ENCODE peak calls at places on chromosome 9, in seven cellular contexts. One of them, this sample, is unnamed. For H3K9me3, the result is how much of the 10 kb centered on the place peaks cover.

GRCh38 chr9:86766912-86767311 is 180.4 kb downstream of the GAS1 start:
- DNase-seq in uterus: peak
- DNase-seq in naive thymus-derived CD4-positive, alpha-beta T cell: no peak
- DNase-seq in pancreas: peak
- DNase-seq in heart left ventricle: no peak
- DNase-seq in A549: no peak
- DNase-seq in heart right ventricle: no peak
- DNase-seq in this sample: no peak

GRCh38 chr9:115141612-115142011 is 23.7 kb upstream of the TNC start:
- DNase-seq in uterus: no peak
- DNase-seq in naive thymus-derived CD4-positive, alpha-beta T cell: no peak
- DNase-seq in pancreas: no peak
- DNase-seq in heart left ventricle: no peak
- DNase-seq in A549: no peak
- DNase-seq in heart right ventricle: no peak
- DNase-seq in this sample: no peak

GRCh38 chr9:37978983-37979382 is 75.1 kb upstream of the SLC25A51 start:
- DNase-seq in uterus: no peak
- DNase-seq in naive thymus-derived CD4-positive, alpha-beta T cell: no peak
- DNase-seq in pancreas: no peak
- DNase-seq in heart left ventricle: no peak
- DNase-seq in A549: no peak
- DNase-seq in heart right ventricle: no peak
- DNase-seq in this sample: no peak

GRCh38 chr9:72703574-72703973 is 182.2 kb downstream of the TMC1 start:
- DNase-seq in uterus: no peak
- DNase-seq in naive thymus-derived CD4-positive, alpha-beta T cell: no peak
- DNase-seq in pancreas: no peak
- DNase-seq in heart left ventricle: no peak
- DNase-seq in A549: no peak
- DNase-seq in heart right ventricle: no peak
- DNase-seq in this sample: no peak

GRCh38 chr9:110307191-110307590 is 30.5 kb downstream of the TXNDC8 start:
- DNase-seq in uterus: no peak
- DNase-seq in naive thymus-derived CD4-positive, alpha-beta T cell: no peak
- DNase-seq in pancreas: no peak
- DNase-seq in heart left ventricle: no peak
- DNase-seq in A549: no peak
- DNase-seq in heart right ventricle: no peak
- DNase-seq in this sample: no peak

GRCh38 chr9:37938121-37938906 is 34.4 kb upstream of the SLC25A51 start:
- DNase-seq in uterus: no peak
- DNase-seq in naive thymus-derived CD4-positive, alpha-beta T cell: no peak
- DNase-seq in pancreas: no peak
- DNase-seq in heart left ventricle: peak
- DNase-seq in A549: no peak
- DNase-seq in heart right ventricle: no peak
- DNase-seq in this sample: no peak

GRCh38 chr9:96859461-96860198 is 5.3 kb upstream of the ZNF782 start:
- DNase-seq in uterus: no peak
- DNase-seq in naive thymus-derived CD4-positive, alpha-beta T cell: no peak
- DNase-seq in pancreas: no peak
- DNase-seq in heart left ventricle: no peak
- DNase-seq in A549: no peak
- DNase-seq in heart right ventricle: no peak
- DNase-seq in this sample: no peak

GRCh38 chr9:98599566-98599965 is 109.2 kb downstream of the GABBR2 start:
- DNase-seq in uterus: no peak
- DNase-seq in naive thymus-derived CD4-positive, alpha-beta T cell: no peak
- DNase-seq in pancreas: no peak
- DNase-seq in heart left ventricle: no peak
- DNase-seq in A549: no peak
- DNase-seq in heart right ventricle: no peak
- DNase-seq in this sample: no peak

GRCh38 chr9:37942616-37943328 is 38.8 kb upstream of the SLC25A51 start:
- DNase-seq in uterus: no peak
- DNase-seq in naive thymus-derived CD4-positive, alpha-beta T cell: no peak
- DNase-seq in pancreas: no peak
- DNase-seq in heart left ventricle: no peak
- DNase-seq in A549: no peak
- DNase-seq in heart right ventricle: no peak
- DNase-seq in this sample: peak

GRCh38 chr9:37667706-37668672 is 17.2 kb downstream of the FRMPD1 start:
- DNase-seq in uterus: no peak
- DNase-seq in naive thymus-derived CD4-positive, alpha-beta T cell: no peak
- DNase-seq in pancreas: no peak
- DNase-seq in heart left ventricle: no peak
- DNase-seq in A549: no peak
- DNase-seq in heart right ventricle: no peak
- DNase-seq in this sample: peak

GRCh38 chr9:35845824-35846771 is 17.1 kb downstream of the TMEM8B start:
- DNase-seq in uterus: no peak
- DNase-seq in naive thymus-derived CD4-positive, alpha-beta T cell: no peak
- DNase-seq in pancreas: no peak
- DNase-seq in heart left ventricle: no peak
- DNase-seq in A549: no peak
- DNase-seq in heart right ventricle: no peak
- DNase-seq in this sample: no peak

GRCh38 chr9:71910602-71911060 is 362 bp downstream of the ABHD17B start:
- DNase-seq in uterus: peak
- DNase-seq in naive thymus-derived CD4-positive, alpha-beta T cell: no peak
- DNase-seq in pancreas: no peak
- DNase-seq in heart left ventricle: no peak
- DNase-seq in A549: no peak
- DNase-seq in heart right ventricle: no peak
- DNase-seq in this sample: no peak

GRCh38 chr9:136741885-136742568 is 713 bp downstream of the LCN10 start:
- DNase-seq in uterus: no peak
- DNase-seq in naive thymus-derived CD4-positive, alpha-beta T cell: no peak
- DNase-seq in pancreas: no peak
- DNase-seq in heart left ventricle: no peak
- DNase-seq in A549: no peak
- DNase-seq in heart right ventricle: no peak
- DNase-seq in this sample: no peak

GRCh38 chr9:78131969-78132687 is 100.5 kb upstream of the GNAQ start:
- DNase-seq in uterus: no peak
- DNase-seq in naive thymus-derived CD4-positive, alpha-beta T cell: no peak
- DNase-seq in pancreas: no peak
- DNase-seq in heart left ventricle: no peak
- DNase-seq in A549: no peak
- DNase-seq in heart right ventricle: no peak
- DNase-seq in this sample: no peak

GRCh38 chr9:81652058-81652457 is 37.3 kb downstream of the TLE1 start:
- DNase-seq in uterus: no peak
- DNase-seq in naive thymus-derived CD4-positive, alpha-beta T cell: no peak
- DNase-seq in pancreas: no peak
- DNase-seq in heart left ventricle: no peak
- DNase-seq in A549: no peak
- DNase-seq in heart right ventricle: no peak
- DNase-seq in this sample: no peak

GRCh38 chr9:70823284-70823683 is 298.1 kb downstream of the TRPM3 start:
- DNase-seq in uterus: no peak
- DNase-seq in naive thymus-derived CD4-positive, alpha-beta T cell: no peak
- DNase-seq in pancreas: no peak
- DNase-seq in heart left ventricle: no peak
- DNase-seq in A549: no peak
- DNase-seq in heart right ventricle: no peak
- DNase-seq in this sample: no peak

GRCh38 chr9:36759141-36759540 is 186.4 kb downstream of the MELK start:
- DNase-seq in uterus: no peak
- DNase-seq in naive thymus-derived CD4-positive, alpha-beta T cell: no peak
- DNase-seq in pancreas: no peak
- DNase-seq in heart left ventricle: no peak
- DNase-seq in A549: no peak
- DNase-seq in heart right ventricle: no peak
- DNase-seq in this sample: no peak

GRCh38 chr9:89177401-89178161 is 1.0 kb downstream of the SHC3 start:
- DNase-seq in uterus: no peak
- DNase-seq in naive thymus-derived CD4-positive, alpha-beta T cell: no peak
- DNase-seq in pancreas: peak
- DNase-seq in heart left ventricle: no peak
- DNase-seq in A549: no peak
- DNase-seq in heart right ventricle: no peak
- DNase-seq in this sample: no peak

GRCh38 chr9:117084221-117084620 is 330.6 kb downstream of the ASTN2 start:
- DNase-seq in uterus: no peak
- DNase-seq in naive thymus-derived CD4-positive, alpha-beta T cell: no peak
- DNase-seq in pancreas: no peak
- DNase-seq in heart left ventricle: no peak
- DNase-seq in A549: no peak
- DNase-seq in heart right ventricle: no peak
- DNase-seq in this sample: no peak

GRCh38 chr9:117080996-117081395 is 333.9 kb downstream of the ASTN2 start:
- DNase-seq in uterus: no peak
- DNase-seq in naive thymus-derived CD4-positive, alpha-beta T cell: no peak
- DNase-seq in pancreas: no peak
- DNase-seq in heart left ventricle: no peak
- DNase-seq in A549: no peak
- DNase-seq in heart right ventricle: no peak
- DNase-seq in this sample: no peak

GRCh38 chr9:117083440-117083984 is 331.3 kb downstream of the ASTN2 start:
- DNase-seq in uterus: no peak
- DNase-seq in naive thymus-derived CD4-positive, alpha-beta T cell: no peak
- DNase-seq in pancreas: no peak
- DNase-seq in heart left ventricle: no peak
- DNase-seq in A549: no peak
- DNase-seq in heart right ventricle: no peak
- DNase-seq in this sample: no peak

GRCh38 chr9:117076571-117077300 is 338.1 kb downstream of the ASTN2 start:
- DNase-seq in uterus: no peak
- DNase-seq in naive thymus-derived CD4-positive, alpha-beta T cell: no peak
- DNase-seq in pancreas: no peak
- DNase-seq in heart left ventricle: no peak
- DNase-seq in A549: no peak
- DNase-seq in heart right ventricle: no peak
- DNase-seq in this sample: no peak

GRCh38 chr9:117081641-117082317 is 333.1 kb downstream of the ASTN2 start:
- DNase-seq in uterus: no peak
- DNase-seq in naive thymus-derived CD4-positive, alpha-beta T cell: no peak
- DNase-seq in pancreas: no peak
- DNase-seq in heart left ventricle: no peak
- DNase-seq in A549: no peak
- DNase-seq in heart right ventricle: no peak
- DNase-seq in this sample: no peak
- H3K9me3 ChIP-seq in uterus: under half
- H3K9me3 ChIP-seq in naive thymus-derived CD4-positive, alpha-beta T cell: under half
- H3K9me3 ChIP-seq in pancreas: under half
- H3K9me3 ChIP-seq in heart left ventricle: under half
- H3K9me3 ChIP-seq in A549: under half
- H3K9me3 ChIP-seq in heart right ventricle: under half
- H3K9me3 ChIP-seq in this sample: under half

GRCh38 chr9:90772381-90772780 is 29.2 kb upstream of the SYK start:
- DNase-seq in uterus: no peak
- DNase-seq in naive thymus-derived CD4-positive, alpha-beta T cell: no peak
- DNase-seq in pancreas: no peak
- DNase-seq in heart left ventricle: no peak
- DNase-seq in A549: no peak
- DNase-seq in heart right ventricle: no peak
- DNase-seq in this sample: no peak

GRCh38 chr9:90767523-90768100 is 34.0 kb upstream of the SYK start:
- DNase-seq in uterus: no peak
- DNase-seq in naive thymus-derived CD4-positive, alpha-beta T cell: no peak
- DNase-seq in pancreas: no peak
- DNase-seq in heart left ventricle: no peak
- DNase-seq in A549: peak
- DNase-seq in heart right ventricle: no peak
- DNase-seq in this sample: no peak

GRCh38 chr9:90770927-90771326 is 30.7 kb upstream of the SYK start:
- DNase-seq in uterus: no peak
- DNase-seq in naive thymus-derived CD4-positive, alpha-beta T cell: no peak
- DNase-seq in pancreas: no peak
- DNase-seq in heart left ventricle: no peak
- DNase-seq in A549: no peak
- DNase-seq in heart right ventricle: no peak
- DNase-seq in this sample: no peak

GRCh38 chr9:90773593-90773992 is 28.0 kb upstream of the SYK start:
- DNase-seq in uterus: no peak
- DNase-seq in naive thymus-derived CD4-positive, alpha-beta T cell: no peak
- DNase-seq in pancreas: no peak
- DNase-seq in heart left ventricle: no peak
- DNase-seq in A549: no peak
- DNase-seq in heart right ventricle: no peak
- DNase-seq in this sample: no peak

GRCh38 chr9:90770339-90770738 is 31.3 kb upstream of the SYK start:
- DNase-seq in uterus: no peak
- DNase-seq in naive thymus-derived CD4-positive, alpha-beta T cell: no peak
- DNase-seq in pancreas: no peak
- DNase-seq in heart left ventricle: no peak
- DNase-seq in A549: no peak
- DNase-seq in heart right ventricle: no peak
- DNase-seq in this sample: no peak
- H3K9me3 ChIP-seq in uterus: under half
- H3K9me3 ChIP-seq in naive thymus-derived CD4-positive, alpha-beta T cell: under half
- H3K9me3 ChIP-seq in pancreas: under half
- H3K9me3 ChIP-seq in heart left ventricle: under half
- H3K9me3 ChIP-seq in A549: under half
- H3K9me3 ChIP-seq in heart right ventricle: under half
- H3K9me3 ChIP-seq in this sample: under half

GRCh38 chr9:135000647-135001245 is 83.0 kb upstream of the FCN1 start:
- DNase-seq in uterus: no peak
- DNase-seq in naive thymus-derived CD4-positive, alpha-beta T cell: no peak
- DNase-seq in pancreas: no peak
- DNase-seq in heart left ventricle: no peak
- DNase-seq in A549: peak
- DNase-seq in heart right ventricle: no peak
- DNase-seq in this sample: no peak

GRCh38 chr9:135004772-135005171 is 82.7 kb upstream of the OLFM1 start:
- DNase-seq in uterus: no peak
- DNase-seq in naive thymus-derived CD4-positive, alpha-beta T cell: no peak
- DNase-seq in pancreas: no peak
- DNase-seq in heart left ventricle: no peak
- DNase-seq in A549: no peak
- DNase-seq in heart right ventricle: no peak
- DNase-seq in this sample: no peak

GRCh38 chr9:135001526-135001925 is 83.8 kb upstream of the FCN1 start:
- DNase-seq in uterus: no peak
- DNase-seq in naive thymus-derived CD4-positive, alpha-beta T cell: no peak
- DNase-seq in pancreas: no peak
- DNase-seq in heart left ventricle: no peak
- DNase-seq in A549: no peak
- DNase-seq in heart right ventricle: no peak
- DNase-seq in this sample: no peak

GRCh38 chr9:135006911-135007570 is 80.4 kb upstream of the OLFM1 start:
- DNase-seq in uterus: no peak
- DNase-seq in naive thymus-derived CD4-positive, alpha-beta T cell: no peak
- DNase-seq in pancreas: no peak
- DNase-seq in heart left ventricle: no peak
- DNase-seq in A549: no peak
- DNase-seq in heart right ventricle: no peak
- DNase-seq in this sample: no peak

GRCh38 chr9:135002336-135002735 is 84.6 kb upstream of the FCN1 start:
- DNase-seq in uterus: no peak
- DNase-seq in naive thymus-derived CD4-positive, alpha-beta T cell: no peak
- DNase-seq in pancreas: no peak
- DNase-seq in heart left ventricle: no peak
- DNase-seq in A549: no peak
- DNase-seq in heart right ventricle: no peak
- DNase-seq in this sample: peak
- H3K9me3 ChIP-seq in uterus: under half
- H3K9me3 ChIP-seq in naive thymus-derived CD4-positive, alpha-beta T cell: under half
- H3K9me3 ChIP-seq in pancreas: under half
- H3K9me3 ChIP-seq in heart left ventricle: under half
- H3K9me3 ChIP-seq in A549: half or more
- H3K9me3 ChIP-seq in heart right ventricle: under half
- H3K9me3 ChIP-seq in this sample: under half

GRCh38 chr9:28671000-28671399 is 1097.7 kb upstream of the C9orf72 start:
- DNase-seq in uterus: no peak
- DNase-seq in naive thymus-derived CD4-positive, alpha-beta T cell: no peak
- DNase-seq in pancreas: no peak
- DNase-seq in heart left ventricle: no peak
- DNase-seq in A549: no peak
- DNase-seq in heart right ventricle: no peak
- DNase-seq in this sample: no peak
- H3K9me3 ChIP-seq in uterus: under half
- H3K9me3 ChIP-seq in naive thymus-derived CD4-positive, alpha-beta T cell: under half
- H3K9me3 ChIP-seq in pancreas: under half
- H3K9me3 ChIP-seq in heart left ventricle: under half
- H3K9me3 ChIP-seq in A549: under half
- H3K9me3 ChIP-seq in heart right ventricle: under half
- H3K9me3 ChIP-seq in this sample: under half

This sample was measured in psoas muscle.